ENCODE peak calls at places on chromosomes 4 and X, in five cellular contexts. R is HCT116, B is adrenal gland, V is psoas muscle, I is PC-3. P is an unnamed sample.

GRCh38 chr4:48254381-48255072 is 15.1 kb downstream of the TEC start:
- DNase-seq in R (no peak), B (peak), V (no peak), I (no peak), P (no peak)

GRCh38 chr4:102696763-102697162 is 64.0 kb downstream of the MANBA start:
- DNase-seq in R (no peak), B (no peak), V (no peak), I (no peak), P (no peak)

GRCh38 chrX:111372065-111372464 is 39.9 kb downstream of the DCX start:
- DNase-seq in R (no peak), B (no peak), V (no peak), I (no peak), P (no peak)

GRCh38 chr4:14130551-14130950 is 503.0 kb upstream of the BOD1L1 start:
- DNase-seq in R (no peak), B (no peak), V (no peak), I (no peak), P (no peak)

GRCh38 chr4:67568820-67569219 is 10.3 kb downstream of the STAP1 start:
- DNase-seq in R (no peak), B (no peak), V (no peak), I (peak), P (no peak)

GRCh38 chr4:66693694-66694093 is 851.6 kb downstream of the CENPC start:
- DNase-seq in R (no peak), B (no peak), V (no peak), I (no peak), P (no peak)

GRCh38 chr4:76896731-76897521 is 1.0 kb downstream of the SOWAHB start:
- DNase-seq in R (no peak), B (no peak), V (no peak), I (peak), P (peak)

GRCh38 chr4:124907881-124908280 is 195.3 kb upstream of the ANKRD50 start:
- DNase-seq in R (no peak), B (no peak), V (no peak), I (peak), P (no peak)

GRCh38 chr4:177105526-177105925 is 204.1 kb upstream of the NEIL3 start:
- DNase-seq in R (no peak), B (no peak), V (no peak), I (no peak), P (no peak)

GRCh38 chr4:123624959-123625358 is 228.4 kb downstream of the SPRY1 start:
- DNase-seq in R (no peak), B (no peak), V (no peak), I (no peak), P (no peak)

GRCh38 chrX:132001127-132001526 is 22.0 kb upstream of the STK26 start:
- DNase-seq in R (no peak), B (no peak), V (no peak), I (peak), P (peak)

GRCh38 chr4:103719320-103720204 is at the start of gene TACR3:
- DNase-seq in R (no peak), B (no peak), V (peak), I (no peak), P (no peak)

GRCh38 chr4:7020290-7020689 is 22.9 kb upstream of the TADA2B start:
- DNase-seq in R (no peak), B (no peak), V (no peak), I (no peak), P (no peak)

GRCh38 chrX:140088438-140088837 is 123.1 kb upstream of the CXorf66 start:
- DNase-seq in R (no peak), B (no peak), V (no peak), I (no peak), P (no peak)

DNA sequence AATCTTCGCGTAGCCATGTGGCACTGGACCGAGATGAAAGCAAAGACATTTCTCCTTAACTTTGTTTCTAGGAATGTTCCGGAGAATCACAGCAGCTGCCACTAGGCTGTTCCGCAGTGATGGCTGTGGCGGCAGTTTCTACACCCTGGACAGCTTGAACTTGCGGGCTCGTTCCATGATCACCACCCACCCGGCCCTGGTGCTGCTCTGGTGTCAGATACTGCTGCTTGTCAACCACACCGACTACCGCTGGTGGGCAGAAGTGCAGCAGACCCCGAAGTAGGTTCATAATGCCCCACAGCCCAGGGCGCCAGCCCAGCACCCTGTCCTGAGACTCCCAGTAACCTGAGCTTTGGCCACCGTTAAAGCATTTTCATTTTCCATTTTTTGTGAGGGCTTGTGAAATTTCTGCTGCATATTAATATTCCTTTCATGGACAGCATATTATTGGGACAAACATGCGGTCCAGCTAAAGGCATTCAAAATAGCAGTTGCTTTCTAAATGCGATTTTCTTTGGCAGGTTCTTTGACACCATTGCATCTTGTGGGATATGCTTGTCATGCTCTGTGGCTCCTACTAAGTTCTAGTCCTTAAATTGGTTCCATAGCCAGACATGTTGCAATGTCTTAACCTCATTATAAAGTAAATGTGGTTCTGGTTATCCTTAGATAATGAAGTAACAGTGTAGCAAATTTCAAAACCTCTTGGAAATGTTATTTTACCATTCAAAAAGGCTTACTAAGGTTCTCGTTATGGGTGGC is 49.1 kb upstream of the MSANTD1 start:
- DNase-seq in R (no peak), B (peak), V (peak), I (no peak), P (no peak)
- TF ChIP-seq CTCF in R (no peak), B (no peak), V (no peak), I (no peak), P (no peak)

DNA sequence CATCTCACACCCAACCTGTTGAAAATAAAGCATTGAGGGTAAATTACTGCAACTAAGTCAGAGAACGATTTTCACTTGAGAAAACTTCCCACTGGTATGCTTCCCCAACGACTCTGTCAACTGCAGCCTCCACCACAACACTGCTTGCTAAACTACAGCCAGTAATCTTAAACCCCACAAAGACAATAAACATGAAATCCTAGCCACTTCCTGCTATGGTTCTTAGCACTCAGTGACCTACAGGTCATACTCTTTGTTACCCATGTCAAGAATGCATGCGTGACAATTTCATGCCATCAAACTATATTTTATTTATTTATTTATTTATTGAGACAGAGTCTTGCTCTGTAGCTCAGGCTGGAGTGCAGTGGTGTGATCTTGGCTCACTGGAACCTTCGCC is 154.2 kb downstream of the GRIA3 start:
- DNase-seq in R (no peak), B (no peak), V (no peak), I (no peak), P (no peak)
- H3K27ac ChIP-seq in R (no peak), B (no peak), V (no peak), I (no peak), P (no peak)

DNA sequence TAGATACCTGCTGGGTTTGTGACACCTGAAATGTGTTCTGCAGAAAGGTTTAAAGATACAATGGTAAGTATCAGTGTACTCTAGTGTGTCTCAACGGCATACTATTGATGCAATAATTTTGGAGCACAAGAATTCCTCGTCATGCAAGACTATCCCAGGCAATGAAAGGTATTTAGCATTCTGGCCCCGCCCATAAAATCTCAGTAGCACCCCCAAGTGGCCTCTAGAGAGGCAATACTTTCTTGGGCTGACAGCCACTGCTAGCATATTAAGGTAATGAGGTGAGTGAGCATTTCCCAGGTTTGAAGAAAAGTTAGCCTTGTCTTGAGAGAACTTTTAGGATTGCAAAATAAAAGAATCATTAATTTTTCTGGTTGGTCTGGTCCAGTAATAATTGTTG is 24.0 kb downstream of the TAB3 start:
- DNase-seq in R (no peak), B (no peak), V (no peak), I (peak), P (no peak)
- TF ChIP-seq CTCF in R (peak), B (no peak), V (no peak), I (peak), P (no peak)

DNA sequence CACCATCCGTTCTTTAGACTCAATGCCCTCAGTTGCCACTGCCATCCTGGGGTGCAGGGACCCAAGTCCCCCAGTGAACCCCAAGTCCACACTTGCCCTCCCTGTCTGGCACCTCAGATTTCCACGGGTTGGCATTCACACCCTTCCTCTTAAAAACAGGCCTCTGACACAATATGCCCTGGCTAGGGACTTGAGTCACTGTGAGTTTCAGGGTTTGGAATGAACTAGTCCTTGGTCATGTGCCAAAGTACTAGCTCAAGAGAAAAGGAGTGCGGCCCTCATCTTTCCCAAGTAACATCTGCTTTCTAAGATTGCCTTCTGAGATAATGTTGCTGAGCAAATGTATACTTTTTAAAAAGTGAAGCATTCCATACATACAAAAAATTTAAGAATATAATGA is 134.0 kb downstream of the MID1 start:
- DNase-seq in R (no peak), B (no peak), V (no peak), I (peak), P (peak)
- H3K27ac ChIP-seq in R (no peak), B (no peak), V (no peak), I (no peak), P (peak)

DNA sequence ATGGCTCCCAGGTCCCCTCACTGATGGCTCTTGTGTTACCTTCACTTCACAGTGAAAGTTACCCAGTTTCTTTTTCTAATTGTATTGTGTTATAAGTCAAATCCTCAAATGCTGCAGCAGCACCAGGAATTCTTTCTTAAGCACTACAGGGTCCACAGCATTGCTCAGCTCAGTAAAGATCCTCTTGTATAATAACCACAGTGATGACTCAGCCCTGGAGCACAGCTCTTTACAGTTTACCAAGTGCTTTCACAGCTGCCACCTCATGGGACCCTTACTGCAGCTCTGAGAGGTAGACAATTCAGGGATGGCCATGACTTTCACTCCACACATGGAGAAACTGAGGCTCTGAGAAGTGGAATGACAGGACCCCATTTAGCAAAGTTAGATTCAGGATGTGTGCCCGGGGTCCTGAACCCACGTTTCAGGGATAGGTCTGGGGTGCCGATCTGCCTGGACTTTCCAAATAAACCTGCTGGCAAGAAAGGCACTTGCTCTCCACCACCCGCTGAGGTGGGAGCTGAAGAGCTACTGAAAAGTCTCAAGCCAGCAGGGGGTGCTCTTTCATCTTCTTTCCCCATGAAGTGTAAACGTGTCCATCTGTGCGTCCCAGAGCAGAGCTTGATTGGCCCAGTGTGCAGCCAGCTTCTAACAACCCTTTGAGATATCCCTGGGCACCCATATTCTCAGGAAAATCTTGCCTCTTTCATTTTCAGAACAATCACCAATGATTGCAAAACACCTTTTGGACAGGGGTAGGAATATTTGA is 35.7 kb upstream of the GABRQ start:
- DNase-seq in R (peak), B (no peak), V (no peak), I (peak), P (no peak)
- TF ChIP-seq CTCF in R (peak), B (no peak), V (no peak), I (peak), P (no peak)

GRCh38 chr4:139682309-139683210 is 16.9 kb downstream of the MGST2 start:
- DNase-seq in R (no peak), B (peak), V (no peak), I (no peak), P (no peak)
- H3K27ac ChIP-seq in R (no peak), B (peak), V (no peak), I (no peak), P (peak)

GRCh38 chr4:52914051-52914605 is 52.0 kb downstream of the RASL11B start:
- DNase-seq in R (no peak), B (peak), V (no peak), I (peak), P (no peak)

GRCh38 chr4:52911684-52912294 is 49.7 kb downstream of the RASL11B start:
- DNase-seq in R (peak), B (peak), V (peak), I (peak), P (peak)

GRCh38 chr4:52912608-52913007 is 50.5 kb downstream of the RASL11B start:
- DNase-seq in R (no peak), B (no peak), V (no peak), I (no peak), P (no peak)

GRCh38 chr4:52907510-52907909 is 45.4 kb downstream of the RASL11B start:
- DNase-seq in R (no peak), B (no peak), V (no peak), I (no peak), P (no peak)

GRCh38 chr4:52910115-52910514 is 48.0 kb downstream of the RASL11B start:
- DNase-seq in R (no peak), B (no peak), V (no peak), I (no peak), P (no peak)
- TF ChIP-seq CTCF in R (peak), B (no peak), V (no peak), I (no peak), P (no peak)

GRCh38 chrX:17030580-17031285 is 84.3 kb downstream of the REPS2 start:
- DNase-seq in R (no peak), B (no peak), V (no peak), I (no peak), P (no peak)

GRCh38 chrX:17033225-17033624 is 86.8 kb downstream of the REPS2 start:
- DNase-seq in R (no peak), B (no peak), V (no peak), I (no peak), P (no peak)

GRCh38 chrX:17030092-17030491 is 83.6 kb downstream of the REPS2 start:
- DNase-seq in R (no peak), B (no peak), V (no peak), I (no peak), P (no peak)

GRCh38 chrX:17032351-17032750 is 85.9 kb downstream of the REPS2 start:
- DNase-seq in R (no peak), B (peak), V (no peak), I (peak), P (peak)

DNA sequence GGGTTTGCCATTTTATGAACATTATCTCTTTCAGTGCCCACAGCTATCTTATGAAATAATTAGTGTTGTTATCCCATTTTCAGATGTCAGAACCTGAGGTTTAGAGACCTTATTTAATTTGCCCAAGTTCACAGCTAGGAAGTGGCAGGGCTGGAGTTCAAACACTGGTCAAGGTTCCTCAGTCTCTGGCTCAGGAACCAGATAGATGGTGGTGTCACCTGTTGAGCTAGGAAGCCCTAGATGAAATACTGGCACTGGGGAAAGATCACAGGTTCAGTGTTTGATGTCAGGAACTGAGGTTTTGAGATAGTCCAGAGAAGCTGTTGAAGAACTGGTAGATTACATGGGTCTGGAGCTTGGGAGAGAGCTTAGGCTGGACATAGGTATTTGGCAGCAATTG is 85.4 kb downstream of the REPS2 start:
- DNase-seq in R (no peak), B (no peak), V (no peak), I (no peak), P (no peak)
- H3K27ac ChIP-seq in R (no peak), B (peak), V (peak), I (no peak), P (no peak)

GRCh38 chrX:426881-427280 is 40.2 kb upstream of the PPP2R3B start:
- DNase-seq in R (no peak), B (no peak), V (no peak), I (peak), P (peak)

GRCh38 chrX:431032-431431 is 44.3 kb upstream of the PPP2R3B start:
- DNase-seq in R (no peak), B (no peak), V (peak), I (no peak), P (no peak)

GRCh38 chrX:425056-425455 is 38.3 kb upstream of the PPP2R3B start:
- DNase-seq in R (no peak), B (no peak), V (peak), I (no peak), P (no peak)

GRCh38 chrX:429266-429825 is 42.6 kb upstream of the PPP2R3B start:
- DNase-seq in R (no peak), B (no peak), V (peak), I (no peak), P (no peak)

DNA sequence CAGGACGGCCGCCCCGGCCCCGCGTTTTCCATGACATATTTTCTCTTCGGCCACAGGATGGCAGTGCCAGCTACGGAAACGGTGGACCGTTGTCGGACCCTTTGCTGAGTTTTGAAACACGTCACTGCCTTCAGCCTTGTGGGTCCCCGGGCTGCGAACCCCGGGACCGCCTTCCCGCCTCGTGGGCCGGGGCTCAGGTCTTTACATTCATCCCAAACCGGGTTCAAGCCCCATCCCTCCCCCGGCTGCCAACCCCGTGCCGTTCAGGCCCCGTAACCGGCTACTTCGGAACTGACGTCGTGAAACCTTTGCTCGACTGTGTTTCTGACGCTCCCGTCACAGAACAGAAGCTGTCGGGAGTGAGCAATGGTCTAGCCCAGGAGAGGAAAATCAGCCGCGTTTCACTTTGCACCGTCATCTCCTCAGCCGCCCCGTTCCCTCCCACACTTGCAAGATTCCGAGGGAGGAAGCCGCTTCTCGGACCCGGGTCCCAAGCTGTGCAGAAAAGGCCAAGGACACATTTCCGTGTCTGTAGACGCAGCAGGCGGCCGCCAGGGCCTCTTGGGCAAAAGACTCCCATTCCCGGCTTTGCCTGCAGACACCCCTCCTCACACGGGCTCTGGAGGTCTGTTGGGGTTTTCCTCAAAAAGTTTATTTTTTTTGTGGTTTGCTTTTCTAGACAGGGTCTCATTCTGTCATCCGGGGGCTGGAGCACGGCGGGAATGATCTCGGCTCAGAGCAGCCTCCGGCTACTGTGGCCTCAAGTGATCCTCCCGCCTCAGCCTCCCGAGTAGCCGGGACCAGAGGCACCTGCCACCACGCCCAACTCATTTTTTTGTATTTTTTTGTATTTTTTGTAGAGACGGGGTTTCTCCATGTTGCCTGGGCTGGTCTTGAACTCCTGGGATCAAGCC is 41.4 kb upstream of the PPP2R3B start:
- DNase-seq in R (no peak), B (no peak), V (peak), I (peak), P (no peak)
- TF ChIP-seq CTCF in R (peak), B (no peak), V (no peak), I (peak), P (no peak)

DNA sequence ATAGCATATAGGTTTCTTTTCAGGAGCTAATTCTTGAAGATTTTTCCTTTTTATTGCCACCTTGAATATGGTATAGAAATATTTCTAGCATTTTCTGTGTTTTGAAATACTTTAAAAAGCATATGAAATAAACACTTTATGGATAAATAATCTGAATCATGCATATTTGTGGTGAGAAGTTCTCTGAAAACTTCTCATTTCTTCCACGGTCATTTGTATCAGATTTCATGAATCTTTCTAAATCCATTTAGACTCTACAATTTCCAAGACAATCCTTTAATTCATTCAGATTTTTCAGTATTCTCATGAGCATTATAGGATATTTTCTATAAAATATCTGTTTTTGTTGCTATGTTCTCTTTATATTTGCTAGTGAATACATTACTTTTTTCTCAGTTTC is 16.2 kb upstream of the CA5B start:
- DNase-seq in R (no peak), B (no peak), V (no peak), I (no peak), P (no peak)
- H3K27ac ChIP-seq in R (no peak), B (no peak), V (no peak), I (no peak), P (no peak)